ENCODE peak calls at places on chromosomes 4 and X, in five cellular contexts. U is fibroblast of mammary gland, S is dorsolateral prefrontal cortex, Z is MM.1S, R is Panc1. C is an unnamed sample.

GRCh38 chrX:133986008-133986683 is 752 bp upstream of the GPC3 start:
- DNase-seq in U (no peak), S (no peak), Z (no peak), R (no peak), C (no peak)

GRCh38 chr4:132548463-132548862 is 600.6 kb upstream of the PCDH10 start:
- DNase-seq in U (no peak), S (no peak), Z (no peak), R (no peak), C (no peak)

GRCh38 chr4:80900908-80901307 is 129.6 kb upstream of the BMP3 start:
- DNase-seq in U (no peak), S (no peak), Z (no peak), R (no peak), C (no peak)

GRCh38 chrX:123817288-123817894 is 42.5 kb upstream of the XIAP start:
- DNase-seq in U (no peak), S (no peak), Z (no peak), R (no peak), C (no peak)

GRCh38 chrX:35733879-35734278 is 64.3 kb upstream of the MAGEB16 start:
- DNase-seq in U (no peak), S (no peak), Z (no peak), R (no peak), C (no peak)

GRCh38 chr4:84503495-84504437 is 4.7 kb upstream of the NKX6-1 start:
- DNase-seq in U (peak; percentile 76), S (no peak), Z (peak; percentile 74), R (peak; percentile 30), C (no peak)

GRCh38 chr4:178963646-178964045 is 1521.4 kb upstream of the AGA start:
- DNase-seq in U (no peak), S (no peak), Z (no peak), R (no peak), C (no peak)

GRCh38 chr4:11223261-11223660 is 205.4 kb downstream of the HS3ST1 start:
- DNase-seq in U (no peak), S (no peak), Z (no peak), R (no peak), C (no peak)

GRCh38 chrX:115650916-115651315 is 89.9 kb downstream of the PLS3 start:
- DNase-seq in U (peak; percentile 56), S (peak; percentile 34), Z (peak; percentile 60), R (no peak), C (no peak)

GRCh38 chr4:183362916-183363542 is 40.8 kb upstream of the CLDN24 start:
- DNase-seq in U (peak; percentile 49), S (no peak), Z (no peak), R (no peak), C (no peak)

GRCh38 chr4:128715616-128716015 is 93.9 kb upstream of the JADE1 start:
- DNase-seq in U (peak; percentile 78), S (no peak), Z (no peak), R (no peak), C (no peak)

GRCh38 chr4:146063143-146063542 is 112.4 kb upstream of the LSM6 start:
- DNase-seq in U (no peak), S (no peak), Z (peak; percentile 41), R (no peak), C (no peak)

GRCh38 chrX:63657821-63658220 is 127.2 kb downstream of the ARHGEF9 start:
- DNase-seq in U (peak; percentile 75), S (no peak), Z (no peak), R (no peak), C (no peak)

GRCh38 chr4:8340721-8341680 is 71.4 kb downstream of the HTRA3 start:
- DNase-seq in U (no peak), S (no peak), Z (no peak), R (no peak), C (no peak)

GRCh38 chrX:12844319-12844718 is 22.6 kb upstream of the TLR7 start:
- DNase-seq in U (no peak), S (no peak), Z (no peak), R (no peak), C (no peak)

GRCh38 chrX:104195489-104196084 is 29.3 kb downstream of the FAM199X start:
- DNase-seq in U (peak; percentile 45), S (no peak), Z (peak; percentile 54), R (peak; percentile 33), C (no peak)

GRCh38 chr4:40301592-40301991 is 33.5 kb upstream of the CHRNA9 start:
- DNase-seq in U (no peak), S (no peak), Z (peak; percentile 98), R (no peak), C (no peak)

GRCh38 chrX:30957753-30958152 is 68.7 kb upstream of the TAB3 start:
- DNase-seq in U (peak; percentile 35), S (no peak), Z (no peak), R (no peak), C (no peak)

GRCh38 chr4:41146196-41146595 is 68.1 kb downstream of the APBB2 start:
- DNase-seq in U (no peak), S (no peak), Z (no peak), R (no peak), C (no peak)

GRCh38 chr4:158209825-158210807 is at the start of gene TMEM144:
- DNase-seq in U (peak; percentile 88), S (peak; percentile 82), Z (peak; percentile 77), R (peak; percentile 45), C (peak; percentile 76)

GRCh38 chrX:153944140-153944799 is at the start of gene RENBP:
- DNase-seq in U (no peak), S (no peak), Z (peak; percentile 33), R (no peak), C (no peak)

GRCh38 chrX:36986231-36986630 is 21.9 kb upstream of the FAM47C start:
- DNase-seq in U (no peak), S (no peak), Z (no peak), R (no peak), C (no peak)

GRCh38 chr4:10173754-10174749 is 57.5 kb upstream of the WDR1 start:
- DNase-seq in U (no peak), S (peak; percentile 71), Z (no peak), R (no peak), C (no peak)

GRCh38 chr4:26860922-26861433 is 337 bp downstream of the STIM2 start:
- DNase-seq in U (peak; percentile 33), S (no peak), Z (no peak), R (no peak), C (no peak)

GRCh38 chr4:26858947-26859401 is 1.7 kb upstream of the STIM2 start:
- DNase-seq in U (peak; percentile 28), S (no peak), Z (no peak), R (no peak), C (no peak)

GRCh38 chr4:26861434-26862186 is 969 bp downstream of the STIM2 start:
- DNase-seq in U (peak; percentile 59), S (peak; percentile 52), Z (peak; percentile 85), R (no peak), C (no peak)

GRCh38 chr4:26859762-26860156 is 882 bp upstream of the STIM2 start:
- DNase-seq in U (no peak), S (no peak), Z (no peak), R (no peak), C (no peak)

DNA sequence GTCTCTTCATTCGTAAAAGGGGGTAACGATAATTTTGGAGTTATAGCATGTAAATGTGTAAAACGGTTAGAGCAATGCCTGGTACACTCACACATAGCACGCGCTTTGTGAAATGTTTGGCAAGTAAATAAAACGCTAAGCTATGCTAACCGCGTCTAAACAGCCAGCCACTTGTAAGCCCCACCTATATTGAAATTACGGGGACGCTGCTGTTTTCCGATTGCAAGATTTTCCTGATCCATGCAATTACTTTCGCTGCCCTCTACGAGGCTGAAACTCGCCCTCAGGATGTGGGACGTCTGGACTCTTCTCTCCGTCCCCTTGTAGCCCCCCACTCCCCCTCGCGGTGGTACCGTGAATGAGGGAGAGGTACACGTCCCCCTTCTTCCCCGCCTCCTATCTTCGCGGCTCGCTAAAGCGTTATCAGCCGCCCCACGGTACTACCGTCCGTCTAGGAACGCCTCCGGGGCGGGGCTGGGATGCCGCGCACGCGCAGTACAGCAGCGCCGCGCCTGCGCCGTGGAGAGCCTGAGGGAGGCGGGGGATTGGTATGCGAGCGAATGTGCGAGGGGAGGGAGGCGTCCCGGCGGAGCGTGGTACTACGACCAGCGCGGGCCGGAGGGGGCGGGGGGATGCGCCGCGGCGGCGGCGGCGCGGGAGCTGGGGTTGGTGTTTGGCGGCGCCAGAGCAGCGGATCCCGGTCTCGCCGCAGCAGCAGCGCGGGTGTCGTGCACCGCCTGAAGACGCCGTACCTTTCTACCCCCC is at the start of gene STIM2:
- DNase-seq in U (peak; percentile 94), S (peak; percentile 97), Z (peak; percentile 97), R (peak; percentile 71), C (peak; percentile 79)
- TF ChIP-seq CTCF in U (peak; percentile 26), S (peak; percentile 26), Z (peak; percentile 34), R (peak; percentile 31), C (no peak)

DNA sequence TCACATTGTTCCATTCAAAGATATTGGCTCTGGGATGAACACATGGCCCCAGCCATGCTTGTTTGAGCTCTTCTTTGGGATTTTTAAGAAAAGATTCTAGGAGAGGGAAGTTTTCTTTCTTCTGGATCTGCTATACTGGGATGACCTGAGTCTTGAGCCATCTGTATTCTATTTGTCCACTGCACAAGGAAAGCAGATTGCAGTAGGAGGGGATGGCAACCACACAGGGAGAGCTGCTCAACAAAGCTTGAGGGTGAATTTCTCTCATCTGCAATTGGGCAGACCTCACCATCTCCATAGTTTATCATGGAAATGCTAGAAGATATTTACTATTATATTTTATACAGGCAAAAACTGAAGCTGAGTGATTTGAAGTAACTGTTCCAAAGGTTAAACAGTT is 34.3 kb downstream of the ADH7 start:
- DNase-seq in U (no peak), S (no peak), Z (no peak), R (no peak), C (no peak)
- TF ChIP-seq CTCF in U (no peak), S (no peak), Z (no peak), R (no peak), C (no peak)

GRCh38 chr4:163681208-163681821 is 186.8 kb downstream of the TMA16 start:
- DNase-seq in U (peak; percentile 62), S (no peak), Z (peak; percentile 66), R (no peak), C (no peak)

GRCh38 chr4:163673848-163674702 is 179.6 kb downstream of the TMA16 start:
- DNase-seq in U (no peak), S (no peak), Z (no peak), R (no peak), C (no peak)

GRCh38 chr4:163680390-163681098 is 186.1 kb downstream of the TMA16 start:
- DNase-seq in U (no peak), S (no peak), Z (no peak), R (no peak), C (no peak)

DNA sequence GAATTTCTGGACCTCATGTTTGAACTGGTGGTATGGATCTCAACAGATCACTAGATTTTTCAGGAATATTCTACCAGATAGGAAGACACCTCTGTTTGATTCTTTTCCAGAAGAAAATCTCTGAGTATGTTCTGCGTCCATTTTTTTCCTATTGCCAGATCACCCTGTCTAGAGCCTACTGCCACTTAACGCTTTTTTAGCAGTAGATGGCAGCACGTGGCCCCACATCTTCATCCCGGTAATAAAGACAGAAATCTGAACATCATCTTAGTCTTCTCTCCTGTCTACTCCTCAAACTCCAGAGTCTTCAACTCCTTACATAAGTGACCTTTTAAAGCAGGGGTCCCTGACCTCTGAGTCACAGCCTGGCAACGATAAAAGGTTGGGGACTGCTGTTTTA is 184.7 kb downstream of the TMA16 start:
- DNase-seq in U (peak; percentile 39), S (no peak), Z (no peak), R (no peak), C (no peak)
- TF ChIP-seq CTCF in U (peak; percentile 33), S (no peak), Z (peak; percentile 45), R (peak; percentile 50), C (no peak)

DNA sequence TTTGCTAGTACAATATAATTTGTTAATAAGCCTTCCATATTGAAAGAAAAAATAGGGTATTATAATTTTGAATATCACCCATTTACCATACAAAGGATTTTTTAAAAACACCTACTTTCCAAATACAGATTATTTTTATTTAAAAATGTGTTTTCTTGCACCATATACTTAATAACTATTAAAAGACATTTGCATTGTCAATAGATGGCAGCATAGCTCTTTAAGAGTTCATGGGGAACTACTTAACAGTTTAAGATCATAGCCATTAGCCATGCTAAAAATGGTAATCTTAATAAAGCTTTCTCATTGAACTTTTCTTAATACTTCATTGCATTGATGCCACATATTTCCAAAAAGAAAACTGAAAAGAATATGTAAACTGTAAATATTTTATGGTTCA is 1995.9 kb downstream of the C4orf33 start:
- DNase-seq in U (peak; percentile 44), S (no peak), Z (peak; percentile 79), R (no peak), C (no peak)
- TF ChIP-seq CTCF in U (peak; percentile 31), S (peak; percentile 52), Z (peak; percentile 62), R (peak; percentile 6), C (no peak)